ENCODE peak calls at places on chromosomes 6 and 20, in four cellular contexts. J is stimulated activated CD4-positive, alpha-beta T cell treated with anti-CD3 and anti-CD28 coated beads, Interleukin-2, amount 100 ng/mL, for 24 hours; K is A673; P is BJ. Z is an unnamed sample.

GRCh38 chr20:11796041-11796440 is 121.7 kb upstream of the BTBD3 start:
- DNase-seq in J (no peak), P (no peak), K (peak), Z (no peak)

GRCh38 chr20:42595625-42596024 is 594.1 kb downstream of the PTPRT start:
- DNase-seq in J (no peak), K (no peak), P (no peak), Z (no peak)

GRCh38 chr6:815348-815738 is 122.4 kb upstream of the EXOC2 start:
- DNase-seq in K (no peak), P (no peak), J (no peak), Z (no peak)

GRCh38 chr6:141618180-141618581 is 514.5 kb upstream of the GJE1 start:
- DNase-seq in J (no peak), K (no peak), P (no peak), Z (no peak)

GRCh38 chr6:31888281-31889258 is 8.9 kb downstream of the EHMT2 start:
- DNase-seq in J (peak), K (peak), P (no peak), Z (no peak)

GRCh38 chr6:149451361-149452061 is 33.3 kb downstream of the ZC3H12D start:
- DNase-seq in P (no peak), J (no peak), K (no peak), Z (no peak)

GRCh38 chr6:45923831-45924391 is 91.7 kb downstream of the CLIC5 start:
- DNase-seq in K (no peak), J (peak), P (no peak), Z (no peak)

GRCh38 chr6:138088307-138088744 is 18.9 kb downstream of the PERP start:
- DNase-seq in P (peak), K (peak), J (no peak), Z (no peak)

GRCh38 chr20:45873409-45874116 is 7.5 kb upstream of the ZSWIM1 start:
- DNase-seq in K (no peak), J (no peak), P (no peak), Z (no peak)

GRCh38 chr20:57662028-57662312 is 41.7 kb upstream of the ZBP1 start:
- DNase-seq in J (no peak), K (no peak), P (no peak), Z (no peak)

GRCh38 chr20:57326667-57327455 is 2.7 kb upstream of the SPO11 start:
- DNase-seq in K (no peak), J (no peak), P (no peak), Z (no peak)

Z was measured in SK-N-MC.